ENCODE peak calls at places on chromosomes 1 and 21, in eight cellular contexts. L is nephron progenitor cell; Q is nucleus accumbens; E is thoracic aorta; O is activated CD4-positive, alpha-beta T cell treated with anti-CD3 and anti-CD28 coated beads, Interleukin-2, amount 50 U/mL, for 24 hours; U is hepatocyte; J is NCI-H774; H is stimulated activated naive CD4-positive, alpha-beta T cell. Y is an unnamed sample.
A peak's percentile ranks its signal among the peaks of the same experiment; 100 is the strongest.

GRCh38 chr1:241253491-241253890 is 103.5 kb downstream of the RGS7 start:
- DNase-seq in J (no peak), Q (no peak), L (no peak), U (no peak), O (no peak), E (no peak), H (no peak), Y (no peak)

GRCh38 chr1:73639494-73639893 is 558.5 kb downstream of the LRRIQ3 start:
- DNase-seq in Q (no peak), H (no peak), L (no peak), O (no peak), J (no peak), E (no peak), U (no peak), Y (no peak)

GRCh38 chr1:15188145-15188544 is 34.6 kb downstream of the TMEM51 start:
- DNase-seq in O (no peak), L (peak; percentile 25), U (peak; percentile 64), Q (no peak), H (no peak), J (no peak), E (no peak), Y (no peak)

GRCh38 chr21:41927727-41928409 is 25.9 kb downstream of the C2CD2 start:
- DNase-seq in J (no peak), U (no peak), Q (no peak), O (no peak), E (no peak), H (peak; percentile 25), L (no peak), Y (no peak)

GRCh38 chr21:35048183-35048601 is 910 bp downstream of the RUNX1 start:
- DNase-seq in Q (no peak), J (no peak), L (no peak), U (peak; percentile 19), E (no peak), O (no peak), H (peak; percentile 69), Y (peak; percentile 46)

GRCh38 chr1:14976260-14976659 is 177.3 kb upstream of the TMEM51 start:
- DNase-seq in E (no peak), Q (no peak), H (no peak), L (no peak), J (no peak), U (no peak), O (no peak), Y (no peak)

GRCh38 chr1:6235302-6235680 is 473 bp downstream of the ICMT start:
- DNase-seq in Q (no peak), E (no peak), H (no peak), L (no peak), J (no peak), U (peak; percentile 37), O (no peak), Y (no peak)

GRCh38 chr1:173330149-173330951 is 123.2 kb upstream of the TNFSF4 start:
- DNase-seq in H (no peak), J (no peak), O (no peak), U (no peak), E (no peak), Q (no peak), L (no peak), Y (peak; percentile 8)

GRCh38 chr1:235107368-235108184 is 21.1 kb downstream of the TOMM20 start:
- DNase-seq in U (no peak), L (no peak), E (no peak), H (no peak), J (no peak), Q (no peak), O (no peak), Y (no peak)

GRCh38 chr1:59669752-59670312 is 144.9 kb upstream of the HOOK1 start:
- DNase-seq in Q (peak; percentile 24), U (peak; percentile 49), J (no peak), H (no peak), E (no peak), O (no peak), L (no peak), Y (no peak)

GRCh38 chr1:200124309-200124708 is 96.8 kb downstream of the NR5A2 start:
- DNase-seq in E (no peak), Q (no peak), H (no peak), L (no peak), U (no peak), O (no peak), J (no peak), Y (no peak)

GRCh38 chr1:167563579-167564246 is 10.2 kb upstream of the CREG1 start:
- DNase-seq in J (no peak), Q (peak; percentile 16), L (no peak), O (no peak), H (no peak), U (peak; percentile 23), E (no peak), Y (no peak)

GRCh38 chr1:20192364-20192763 is 6.0 kb upstream of the PLA2G2C start:
- DNase-seq in L (no peak), E (no peak), Q (no peak), U (peak; percentile 45), O (no peak), H (no peak), J (no peak), Y (no peak)

GRCh38 chr21:15054606-15055239 is 10.1 kb downstream of the NRIP1 start:
- DNase-seq in O (no peak), Q (no peak), L (no peak), U (no peak), E (no peak), J (no peak), H (no peak), Y (no peak)

GRCh38 chr1:193221641-193222040 is 35.2 kb upstream of the B3GALT2 start:
- DNase-seq in U (no peak), L (no peak), O (no peak), J (no peak), H (no peak), Q (no peak), E (no peak), Y (no peak)

GRCh38 chr21:28454978-28455600 is 537.6 kb downstream of the LTN1 start:
- DNase-seq in H (no peak), E (no peak), U (no peak), L (no peak), J (no peak), O (no peak), Q (no peak), Y (no peak)

GRCh38 chr1:179167955-179168354 is 61.5 kb downstream of the ABL2 start:
- DNase-seq in O (no peak), Q (no peak), L (no peak), J (no peak), E (no peak), H (no peak), U (no peak), Y (no peak)

GRCh38 chr1:204476563-204476962 is 18.0 kb downstream of the PIK3C2B start:
- DNase-seq in J (no peak), O (no peak), U (no peak), H (no peak), L (no peak), E (no peak), Q (no peak), Y (no peak)

GRCh38 chr1:2322065-2322571 is 69.2 kb downstream of the MORN1 start:
- DNase-seq in E (peak; percentile 37), H (no peak), J (no peak), L (peak; percentile 87), O (no peak), Q (no peak), U (peak; percentile 93), Y (no peak)

GRCh38 chr1:239250353-239251035 is 135.9 kb upstream of the CHRM3 start:
- DNase-seq in J (no peak), Q (no peak), O (no peak), L (no peak), U (no peak), E (no peak), H (no peak), Y (no peak)

GRCh38 chr1:229108598-229109201 is 162.2 kb upstream of the RAB4A start:
- DNase-seq in O (no peak), H (no peak), U (peak; percentile 48), J (no peak), Q (no peak), E (peak; percentile 25), L (peak; percentile 33), Y (no peak)

GRCh38 chr1:62722796-62723195 is 34.6 kb upstream of the DOCK7 start:
- DNase-seq in L (no peak), E (no peak), Q (no peak), U (no peak), H (no peak), O (no peak), J (no peak), Y (no peak)

GRCh38 chr1:27499142-27499541 is 9.2 kb upstream of the WASF2 start:
- DNase-seq in Q (no peak), E (no peak), U (no peak), L (no peak), O (no peak), J (no peak), H (no peak), Y (no peak)